ENCODE peak calls at places on chromosome 2, in five cellular contexts. One of them, this sample, is unnamed.

GRCh38 chr2:112480540-112481049 is 1.4 kb upstream of the TTL start:
- DNase-seq in Ammon's horn: no peak
- DNase-seq in DMS 273 treated with DMSO at 0.1 percent for 48 hours: no peak
- DNase-seq in KBM-7: no peak
- DNase-seq in lung microvascular endothelial cell: no peak
- DNase-seq in this sample: peak

GRCh38 chr2:3659447-3660432 is 1.7 kb downstream of the ALLC start:
- DNase-seq in Ammon's horn: peak
- DNase-seq in DMS 273 treated with DMSO at 0.1 percent for 48 hours: no peak
- DNase-seq in KBM-7: peak
- DNase-seq in lung microvascular endothelial cell: no peak
- DNase-seq in this sample: no peak

GRCh38 chr2:17605691-17606090 is 65.2 kb downstream of the VSNL1 start:
- DNase-seq in Ammon's horn: no peak
- DNase-seq in DMS 273 treated with DMSO at 0.1 percent for 48 hours: no peak
- DNase-seq in KBM-7: no peak
- DNase-seq in lung microvascular endothelial cell: no peak
- DNase-seq in this sample: no peak

GRCh38 chr2:159283529-159283928 is 3.0 kb downstream of the WDSUB1 start:
- DNase-seq in Ammon's horn: no peak
- DNase-seq in DMS 273 treated with DMSO at 0.1 percent for 48 hours: no peak
- DNase-seq in KBM-7: no peak
- DNase-seq in lung microvascular endothelial cell: no peak
- DNase-seq in this sample: no peak

GRCh38 chr2:64212801-64213321 is 68.6 kb upstream of the PELI1 start:
- DNase-seq in Ammon's horn: no peak
- DNase-seq in DMS 273 treated with DMSO at 0.1 percent for 48 hours: no peak
- DNase-seq in KBM-7: peak
- DNase-seq in lung microvascular endothelial cell: peak
- DNase-seq in this sample: peak

GRCh38 chr2:179341152-179341866 is 76.7 kb upstream of the SESTD1 start:
- DNase-seq in Ammon's horn: no peak
- DNase-seq in DMS 273 treated with DMSO at 0.1 percent for 48 hours: no peak
- DNase-seq in KBM-7: no peak
- DNase-seq in lung microvascular endothelial cell: no peak
- DNase-seq in this sample: peak

GRCh38 chr2:240810199-240810598 is 9.8 kb downstream of the KIF1A start:
- DNase-seq in Ammon's horn: no peak
- DNase-seq in DMS 273 treated with DMSO at 0.1 percent for 48 hours: no peak
- DNase-seq in KBM-7: peak
- DNase-seq in lung microvascular endothelial cell: no peak
- DNase-seq in this sample: no peak

GRCh38 chr2:92074549-92074898 is 2796.7 kb upstream of the TEKT4 start:
- DNase-seq in Ammon's horn: no peak
- DNase-seq in DMS 273 treated with DMSO at 0.1 percent for 48 hours: no peak
- DNase-seq in KBM-7: no peak
- DNase-seq in lung microvascular endothelial cell: no peak
- DNase-seq in this sample: no peak

GRCh38 chr2:25700221-25700660 is 26.9 kb upstream of the DTNB start:
- DNase-seq in Ammon's horn: peak
- DNase-seq in DMS 273 treated with DMSO at 0.1 percent for 48 hours: peak
- DNase-seq in KBM-7: peak
- DNase-seq in lung microvascular endothelial cell: peak
- DNase-seq in this sample: peak

GRCh38 chr2:239268082-239268481 is 132.7 kb downstream of the HDAC4 start:
- DNase-seq in Ammon's horn: peak
- DNase-seq in DMS 273 treated with DMSO at 0.1 percent for 48 hours: no peak
- DNase-seq in KBM-7: no peak
- DNase-seq in lung microvascular endothelial cell: no peak
- DNase-seq in this sample: no peak

This sample was measured in epithelial cell of esophagus.